ENCODE peak calls at places on chromosomes 2 and 18, in ten cellular contexts. One of them, this sample, is unnamed.

GRCh38 chr18:32315881-32316280 is 126.0 kb downstream of the MEP1B start:
- DNase-seq in kidney epithelial cell: no peak
- DNase-seq in fibroblast of lung: peak
- DNase-seq in coronary artery: no peak
- DNase-seq in WERI-Rb-1: no peak
- DNase-seq in IMR-90: peak
- DNase-seq in OCI-LY7: no peak
- DNase-seq in right lobe of liver: no peak
- DNase-seq in AG04450: no peak
- DNase-seq in ovary: no peak
- DNase-seq in this sample: no peak

GRCh38 chr18:27797484-27797883 is 379.4 kb downstream of the CDH2 start:
- DNase-seq in AG04450: no peak
- DNase-seq in right lobe of liver: no peak
- DNase-seq in coronary artery: no peak
- DNase-seq in fibroblast of lung: no peak
- DNase-seq in kidney epithelial cell: no peak
- DNase-seq in WERI-Rb-1: no peak
- DNase-seq in OCI-LY7: no peak
- DNase-seq in ovary: no peak
- DNase-seq in IMR-90: no peak
- DNase-seq in this sample: no peak

GRCh38 chr2:219060821-219061791 is at the start of gene IHH:
- DNase-seq in OCI-LY7: no peak
- DNase-seq in coronary artery: no peak
- DNase-seq in ovary: no peak
- DNase-seq in AG04450: no peak
- DNase-seq in WERI-Rb-1: peak
- DNase-seq in IMR-90: no peak
- DNase-seq in right lobe of liver: peak
- DNase-seq in fibroblast of lung: no peak
- DNase-seq in kidney epithelial cell: no peak
- DNase-seq in this sample: no peak

GRCh38 chr2:126889501-126890135 is 9.1 kb upstream of the TEX51 start:
- DNase-seq in IMR-90: no peak
- DNase-seq in fibroblast of lung: no peak
- DNase-seq in kidney epithelial cell: no peak
- DNase-seq in WERI-Rb-1: peak
- DNase-seq in coronary artery: peak
- DNase-seq in AG04450: no peak
- DNase-seq in right lobe of liver: peak
- DNase-seq in ovary: no peak
- DNase-seq in OCI-LY7: no peak
- DNase-seq in this sample: no peak

GRCh38 chr2:128284037-128284441 is 34.6 kb downstream of the HS6ST1 start:
- DNase-seq in coronary artery: no peak
- DNase-seq in fibroblast of lung: no peak
- DNase-seq in right lobe of liver: no peak
- DNase-seq in AG04450: no peak
- DNase-seq in ovary: no peak
- DNase-seq in WERI-Rb-1: no peak
- DNase-seq in kidney epithelial cell: no peak
- DNase-seq in OCI-LY7: no peak
- DNase-seq in IMR-90: no peak
- DNase-seq in this sample: no peak

GRCh38 chr2:127932199-127932877 is 46.6 kb upstream of the AMMECR1L start:
- DNase-seq in AG04450: no peak
- DNase-seq in fibroblast of lung: peak
- DNase-seq in coronary artery: no peak
- DNase-seq in IMR-90: peak
- DNase-seq in WERI-Rb-1: no peak
- DNase-seq in right lobe of liver: no peak
- DNase-seq in ovary: no peak
- DNase-seq in kidney epithelial cell: peak
- DNase-seq in OCI-LY7: no peak
- DNase-seq in this sample: peak

GRCh38 chr2:152134488-152135280 is 35.8 kb upstream of the CACNB4 start:
- DNase-seq in AG04450: no peak
- DNase-seq in ovary: no peak
- DNase-seq in kidney epithelial cell: no peak
- DNase-seq in right lobe of liver: no peak
- DNase-seq in IMR-90: peak
- DNase-seq in coronary artery: no peak
- DNase-seq in OCI-LY7: no peak
- DNase-seq in WERI-Rb-1: no peak
- DNase-seq in fibroblast of lung: peak
- DNase-seq in this sample: no peak

GRCh38 chr2:159873136-159873728 is 75.2 kb upstream of the CD302 start:
- DNase-seq in coronary artery: no peak
- DNase-seq in ovary: peak
- DNase-seq in fibroblast of lung: no peak
- DNase-seq in right lobe of liver: no peak
- DNase-seq in AG04450: no peak
- DNase-seq in OCI-LY7: peak
- DNase-seq in IMR-90: no peak
- DNase-seq in WERI-Rb-1: no peak
- DNase-seq in kidney epithelial cell: no peak
- DNase-seq in this sample: no peak

GRCh38 chr2:44121899-44122298 is 46.8 kb upstream of the PPM1B start:
- DNase-seq in fibroblast of lung: no peak
- DNase-seq in right lobe of liver: no peak
- DNase-seq in coronary artery: no peak
- DNase-seq in WERI-Rb-1: no peak
- DNase-seq in ovary: no peak
- DNase-seq in IMR-90: no peak
- DNase-seq in AG04450: no peak
- DNase-seq in kidney epithelial cell: no peak
- DNase-seq in OCI-LY7: no peak
- DNase-seq in this sample: no peak

GRCh38 chr2:201191132-201191875 is 8.4 kb downstream of the CASP10 start:
- DNase-seq in fibroblast of lung: no peak
- DNase-seq in kidney epithelial cell: no peak
- DNase-seq in OCI-LY7: peak
- DNase-seq in ovary: no peak
- DNase-seq in right lobe of liver: peak
- DNase-seq in coronary artery: no peak
- DNase-seq in WERI-Rb-1: no peak
- DNase-seq in AG04450: no peak
- DNase-seq in IMR-90: no peak
- DNase-seq in this sample: no peak

GRCh38 chr2:182117203-182117602 is 131.6 kb downstream of the PPP1R1C start:
- DNase-seq in ovary: no peak
- DNase-seq in OCI-LY7: no peak
- DNase-seq in kidney epithelial cell: peak
- DNase-seq in AG04450: no peak
- DNase-seq in WERI-Rb-1: no peak
- DNase-seq in coronary artery: no peak
- DNase-seq in IMR-90: peak
- DNase-seq in fibroblast of lung: no peak
- DNase-seq in right lobe of liver: no peak
- DNase-seq in this sample: no peak

GRCh38 chr18:77560334-77560970 is 310.8 kb downstream of the GALR1 start:
- DNase-seq in coronary artery: no peak
- DNase-seq in AG04450: no peak
- DNase-seq in fibroblast of lung: no peak
- DNase-seq in kidney epithelial cell: no peak
- DNase-seq in right lobe of liver: no peak
- DNase-seq in OCI-LY7: no peak
- DNase-seq in WERI-Rb-1: no peak
- DNase-seq in IMR-90: no peak
- DNase-seq in ovary: no peak
- DNase-seq in this sample: no peak

GRCh38 chr2:71327916-71328315 is 3.7 kb upstream of the ZNF638 start:
- DNase-seq in coronary artery: no peak
- DNase-seq in IMR-90: no peak
- DNase-seq in kidney epithelial cell: no peak
- DNase-seq in right lobe of liver: no peak
- DNase-seq in AG04450: no peak
- DNase-seq in OCI-LY7: no peak
- DNase-seq in ovary: no peak
- DNase-seq in fibroblast of lung: no peak
- DNase-seq in WERI-Rb-1: no peak
- DNase-seq in this sample: no peak

GRCh38 chr18:23283933-23284430 is 148.7 kb downstream of the CABLES1 start:
- DNase-seq in IMR-90: peak
- DNase-seq in AG04450: no peak
- DNase-seq in fibroblast of lung: peak
- DNase-seq in WERI-Rb-1: no peak
- DNase-seq in kidney epithelial cell: peak
- DNase-seq in coronary artery: no peak
- DNase-seq in ovary: no peak
- DNase-seq in OCI-LY7: no peak
- DNase-seq in right lobe of liver: no peak
- DNase-seq in this sample: peak

GRCh38 chr2:176100547-176101140 is 1.0 kb downstream of the HOXD12 start:
- DNase-seq in WERI-Rb-1: no peak
- DNase-seq in coronary artery: no peak
- DNase-seq in OCI-LY7: no peak
- DNase-seq in AG04450: no peak
- DNase-seq in kidney epithelial cell: no peak
- DNase-seq in right lobe of liver: no peak
- DNase-seq in fibroblast of lung: no peak
- DNase-seq in IMR-90: no peak
- DNase-seq in ovary: no peak
- DNase-seq in this sample: no peak

GRCh38 chr2:144453039-144453336 is 66.9 kb downstream of the ZEB2 start:
- DNase-seq in ovary: no peak
- DNase-seq in fibroblast of lung: peak
- DNase-seq in OCI-LY7: no peak
- DNase-seq in AG04450: no peak
- DNase-seq in coronary artery: no peak
- DNase-seq in right lobe of liver: no peak
- DNase-seq in kidney epithelial cell: no peak
- DNase-seq in WERI-Rb-1: peak
- DNase-seq in IMR-90: peak
- DNase-seq in this sample: peak

DNA sequence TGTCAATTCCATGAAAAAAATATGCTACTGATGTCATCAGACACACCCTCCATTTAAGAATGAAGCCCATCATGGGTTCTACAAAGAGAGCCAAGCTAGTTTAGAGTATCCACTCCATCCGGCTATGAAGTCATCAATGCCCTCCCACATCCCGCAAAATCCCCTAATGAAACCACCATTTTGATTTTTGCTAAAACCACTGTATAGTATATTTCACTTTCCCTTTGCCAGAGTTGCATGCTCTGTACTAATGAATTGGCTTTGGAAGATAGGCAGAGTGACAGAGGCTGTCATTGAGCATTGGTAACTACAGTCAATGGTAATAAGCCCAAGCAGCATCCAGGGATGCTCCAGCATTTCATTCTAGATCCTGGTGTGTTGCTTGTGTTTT is 118.6 kb downstream of the ANKRD44 start:
- DNase-seq in WERI-Rb-1: no peak
- DNase-seq in IMR-90: no peak
- DNase-seq in coronary artery: no peak
- DNase-seq in OCI-LY7: peak
- DNase-seq in fibroblast of lung: no peak
- DNase-seq in right lobe of liver: no peak
- DNase-seq in AG04450: no peak
- DNase-seq in ovary: no peak
- DNase-seq in kidney epithelial cell: no peak
- DNase-seq in this sample: no peak
- H3K4me3 ChIP-seq in WERI-Rb-1: no peak
- H3K4me3 ChIP-seq in IMR-90: no peak
- H3K4me3 ChIP-seq in coronary artery: no peak
- H3K4me3 ChIP-seq in OCI-LY7: no peak
- H3K4me3 ChIP-seq in fibroblast of lung: no peak
- H3K4me3 ChIP-seq in right lobe of liver: no peak
- H3K4me3 ChIP-seq in AG04450: no peak
- H3K4me3 ChIP-seq in ovary: no peak
- H3K4me3 ChIP-seq in kidney epithelial cell: no peak
- H3K4me3 ChIP-seq in this sample: no peak

GRCh38 chr18:5851998-5852397 is 43.3 kb downstream of the TMEM200C start:
- DNase-seq in WERI-Rb-1: no peak
- DNase-seq in IMR-90: no peak
- DNase-seq in right lobe of liver: no peak
- DNase-seq in coronary artery: no peak
- DNase-seq in AG04450: no peak
- DNase-seq in ovary: no peak
- DNase-seq in OCI-LY7: no peak
- DNase-seq in fibroblast of lung: peak
- DNase-seq in kidney epithelial cell: no peak
- DNase-seq in this sample: no peak
- TF ChIP-seq CTCF in WERI-Rb-1: no peak
- TF ChIP-seq CTCF in IMR-90: peak
- TF ChIP-seq CTCF in right lobe of liver: peak
- TF ChIP-seq CTCF in coronary artery: no peak
- TF ChIP-seq CTCF in AG04450: peak
- TF ChIP-seq CTCF in ovary: no peak
- TF ChIP-seq CTCF in OCI-LY7: peak
- TF ChIP-seq CTCF in fibroblast of lung: no peak
- TF ChIP-seq CTCF in kidney epithelial cell: no peak
- TF ChIP-seq CTCF in this sample: peak

DNA sequence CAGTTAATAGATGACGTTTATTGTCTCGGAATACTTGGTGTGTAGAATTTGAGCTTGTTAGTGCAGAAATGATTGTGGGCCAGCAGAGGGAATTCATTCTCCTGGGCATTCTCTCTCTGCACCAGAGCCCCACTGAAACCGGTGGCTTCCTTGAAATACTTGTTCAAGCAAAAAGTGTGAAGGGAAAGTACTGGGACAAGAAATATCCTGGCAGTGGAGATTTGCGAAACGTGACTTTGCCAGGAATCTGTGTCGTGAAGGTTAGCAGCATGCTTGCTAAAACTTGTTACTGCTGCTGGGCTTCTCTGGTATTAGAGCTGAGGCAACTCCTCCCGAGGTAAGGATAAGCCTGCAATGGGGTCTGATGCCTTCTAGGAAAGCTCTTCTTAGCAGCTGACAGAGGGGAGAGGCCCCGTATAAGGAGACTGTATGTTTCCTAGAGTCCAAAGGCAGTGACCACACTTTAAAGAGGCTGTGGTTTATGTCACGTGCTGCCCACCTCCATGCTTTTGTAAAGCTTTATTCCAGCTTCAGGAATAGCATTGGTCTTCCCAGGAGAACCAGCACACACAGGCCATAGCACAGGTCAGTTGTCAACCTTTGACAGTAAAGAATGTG is 2.1 kb downstream of the ITGA6 start:
- DNase-seq in OCI-LY7: no peak
- DNase-seq in AG04450: no peak
- DNase-seq in WERI-Rb-1: no peak
- DNase-seq in coronary artery: no peak
- DNase-seq in ovary: no peak
- DNase-seq in IMR-90: peak
- DNase-seq in fibroblast of lung: peak
- DNase-seq in right lobe of liver: no peak
- DNase-seq in kidney epithelial cell: no peak
- DNase-seq in this sample: peak
- H3K4me3 ChIP-seq in OCI-LY7: no peak
- H3K4me3 ChIP-seq in AG04450: peak
- H3K4me3 ChIP-seq in WERI-Rb-1: no peak
- H3K4me3 ChIP-seq in coronary artery: peak
- H3K4me3 ChIP-seq in ovary: peak
- H3K4me3 ChIP-seq in IMR-90: no peak
- H3K4me3 ChIP-seq in fibroblast of lung: peak
- H3K4me3 ChIP-seq in right lobe of liver: peak
- H3K4me3 ChIP-seq in kidney epithelial cell: peak
- H3K4me3 ChIP-seq in this sample: peak

GRCh38 chr2:9375857-9376428 is 47.4 kb downstream of the ITGB1BP1 start:
- DNase-seq in AG04450: no peak
- DNase-seq in coronary artery: no peak
- DNase-seq in right lobe of liver: no peak
- DNase-seq in IMR-90: no peak
- DNase-seq in OCI-LY7: peak
- DNase-seq in fibroblast of lung: no peak
- DNase-seq in ovary: no peak
- DNase-seq in WERI-Rb-1: peak
- DNase-seq in kidney epithelial cell: no peak
- DNase-seq in this sample: no peak
- TF ChIP-seq CTCF in AG04450: no peak
- TF ChIP-seq CTCF in coronary artery: no peak
- TF ChIP-seq CTCF in right lobe of liver: no peak
- TF ChIP-seq CTCF in IMR-90: no peak
- TF ChIP-seq CTCF in OCI-LY7: peak
- TF ChIP-seq CTCF in fibroblast of lung: no peak
- TF ChIP-seq CTCF in ovary: no peak
- TF ChIP-seq CTCF in WERI-Rb-1: peak
- TF ChIP-seq CTCF in kidney epithelial cell: no peak
- TF ChIP-seq CTCF in this sample: no peak